ENCODE peak calls at places on chromosomes 11 and 22, in nine cellular contexts. Q is ELR; L is anterior cingulate cortex; U is stimulated activated CD8-positive, alpha-beta memory T cell treated with anti-CD3 and anti-CD28 coated beads, Interleukin-15, amount 100 ng/mL, for 24 hours; Y is NK-92 treated with Interleukin-12 subunit alpha and Interleukin-12 subunit beta, amount 100 ng/mL, for 24 hours; H is fibroblast of mammary gland; D is dermis blood vessel endothelial cell; V is H9; R is activated T-cell treated with anti-CD3 and anti-CD28 coated beads, Interleukin-2, amount 50 U/mL, for 72 hours. C is an unnamed sample.

GRCh38 chr22:26170795-26171194 is 1.5 kb downstream of the SEZ6L start:
- DNase-seq in Q (no peak), L (peak), U (no peak), Y (no peak), H (no peak), D (no peak), V (peak), R (peak), C (peak)

GRCh38 chr22:19402642-19403191 is 28.8 kb downstream of the HIRA start:
- DNase-seq in Q (no peak), L (no peak), U (no peak), Y (no peak), H (no peak), D (no peak), V (no peak), R (no peak), C (no peak)

GRCh38 chr22:25405854-25406509 is 158.5 kb upstream of the GRK3 start:
- DNase-seq in Q (no peak), L (no peak), U (no peak), Y (no peak), H (no peak), D (no peak), V (no peak), R (no peak), C (no peak)

GRCh38 chr22:26245001-26245400 is 75.7 kb downstream of the SEZ6L start:
- DNase-seq in Q (no peak), L (no peak), U (no peak), Y (no peak), H (no peak), D (no peak), V (no peak), R (no peak), C (peak)

GRCh38 chr22:26887916-26888315 is 230.5 kb downstream of the MIAT start:
- DNase-seq in Q (no peak), L (no peak), U (no peak), Y (no peak), H (no peak), D (no peak), V (no peak), R (no peak), C (no peak)

GRCh38 chr11:8360086-8360828 is 96.6 kb upstream of the LMO1 start:
- DNase-seq in Q (no peak), L (no peak), U (no peak), Y (no peak), H (no peak), D (no peak), V (no peak), R (no peak), C (no peak)

GRCh38 chr22:20013382-20013871 is 3.2 kb downstream of the ARVCF start:
- DNase-seq in Q (peak), L (peak), U (no peak), Y (no peak), H (peak), D (peak), V (peak), R (peak), C (peak)

GRCh38 chr11:96155627-96156378 is 187.2 kb downstream of the MAML2 start:
- DNase-seq in Q (peak), L (peak), U (no peak), Y (no peak), H (peak), D (peak), V (peak), R (peak), C (peak)

GRCh38 chr11:2128102-2128511 is 11.1 kb downstream of the IGF2 start:
- DNase-seq in Q (no peak), L (no peak), U (no peak), Y (no peak), H (no peak), D (no peak), V (no peak), R (no peak), C (peak)

GRCh38 chr22:49629586-49630447 is 197.9 kb downstream of the BRD1 start:
- DNase-seq in Q (no peak), L (no peak), U (no peak), Y (no peak), H (no peak), D (peak), V (no peak), R (no peak), C (no peak)

GRCh38 chr22:20751185-20751851 is 22.6 kb upstream of the SERPIND1 start:
- DNase-seq in Q (no peak), L (no peak), U (no peak), Y (no peak), H (no peak), D (no peak), V (peak), R (no peak), C (peak)

GRCh38 chr22:40764743-40765441 is 54.3 kb downstream of the SLC25A17 start:
- DNase-seq in Q (no peak), L (no peak), U (no peak), Y (no peak), H (peak), D (no peak), V (no peak), R (peak), C (no peak)

GRCh38 chr11:57597971-57598830 is 716 bp downstream of the SERPING1 start:
- DNase-seq in Q (peak), L (peak), U (no peak), Y (no peak), H (peak), D (no peak), V (peak), R (no peak), C (peak)

GRCh38 chr11:83278351-83278750 is 7.8 kb downstream of the CCDC90B start:
- DNase-seq in Q (no peak), L (no peak), U (no peak), Y (no peak), H (peak), D (no peak), V (no peak), R (no peak), C (no peak)

GRCh38 chr11:121892131-121892681 is 223.8 kb downstream of the BLID start:
- DNase-seq in Q (peak), L (no peak), U (no peak), Y (no peak), H (peak), D (peak), V (peak), R (no peak), C (peak)

GRCh38 chr11:95338430-95338991 is 107.5 kb upstream of the SESN3 start:
- DNase-seq in Q (no peak), L (peak), U (no peak), Y (no peak), H (peak), D (peak), V (no peak), R (no peak), C (peak)

GRCh38 chr11:61118406-61118805 is 16.1 kb downstream of the CD5 start:
- DNase-seq in Q (no peak), L (no peak), U (no peak), Y (no peak), H (no peak), D (no peak), V (no peak), R (no peak), C (no peak)

GRCh38 chr11:106389096-106389495 is 311.6 kb downstream of the AASDHPPT start:
- DNase-seq in Q (peak), L (no peak), U (no peak), Y (no peak), H (peak), D (peak), V (no peak), R (no peak), C (no peak)

GRCh38 chr22:47801541-47802245 is 1039.2 kb downstream of the TBC1D22A start:
- DNase-seq in Q (no peak), L (no peak), U (no peak), Y (no peak), H (no peak), D (no peak), V (no peak), R (no peak), C (no peak)

GRCh38 chr22:27748355-27749168 is 53.0 kb downstream of the MN1 start:
- DNase-seq in Q (peak), L (no peak), U (no peak), Y (no peak), H (peak), D (no peak), V (peak), R (no peak), C (peak)